ENCODE peak calls at places on chromosomes 3 and 15, in six cellular contexts. Q is fibroblast of pulmonary artery; W is kidney tubule cell; P is GM04503; T is activated naive CD8-positive, alpha-beta T cell treated with anti-CD3 and anti-CD28 coated beads for 36 hours; S is lung. N is an unnamed sample.

GRCh38 chr15:93829115-93829849 is 402.1 kb upstream of the MCTP2 start:
- DNase-seq in Q (peak; percentile 55), W (peak; percentile 55), P (no peak), T (no peak), S (no peak), N (no peak)

GRCh38 chr3:32238027-32238815 is at the start of gene CMTM8:
- DNase-seq in Q (peak; percentile 44), W (peak; percentile 81), P (no peak), T (peak; percentile 71), S (peak; percentile 51), N (peak; percentile 55)

GRCh38 chr3:134536760-134537159 is 50.9 kb downstream of the CEP63 start:
- DNase-seq in Q (no peak), W (no peak), P (no peak), T (no peak), S (no peak), N (no peak)

GRCh38 chr15:91308855-91309254 is 208.8 kb downstream of the SV2B start:
- DNase-seq in Q (no peak), W (no peak), P (no peak), T (peak; percentile 21), S (no peak), N (no peak)

GRCh38 chr15:78072080-78072892 is 5.2 kb downstream of the TBC1D2B start:
- DNase-seq in Q (peak; percentile 93), W (peak; percentile 15), P (peak; percentile 88), T (no peak), S (no peak), N (peak; percentile 71)

GRCh38 chr15:38154255-38154654 is 98.4 kb upstream of the SPRED1 start:
- DNase-seq in Q (no peak), W (no peak), P (no peak), T (no peak), S (no peak), N (no peak)

GRCh38 chr15:65916041-65916663 is 46.9 kb downstream of the RAB11A start:
- DNase-seq in Q (no peak), W (no peak), P (no peak), T (no peak), S (no peak), N (no peak)

GRCh38 chr15:101168898-101169297 is 83.0 kb downstream of the CHSY1 start:
- DNase-seq in Q (no peak), W (no peak), P (no peak), T (no peak), S (no peak), N (no peak)

GRCh38 chr3:15081960-15082664 is 16.8 kb downstream of the RBSN start:
- DNase-seq in Q (peak; percentile 25), W (peak; percentile 10), P (no peak), T (no peak), S (peak; percentile 78), N (no peak)

GRCh38 chr3:123169492-123169929 is 32.2 kb upstream of the SEC22A start:
- DNase-seq in Q (no peak), W (peak; percentile 86), P (no peak), T (no peak), S (no peak), N (no peak)

GRCh38 chr15:81327526-81327925 is 3.6 kb upstream of the STARD5 start:
- DNase-seq in Q (peak; percentile 86), W (peak; percentile 39), P (peak; percentile 89), T (no peak), S (no peak), N (no peak)

GRCh38 chr15:80404057-80404718 is at the start of gene ARNT2:
- DNase-seq in Q (no peak), W (peak; percentile 47), P (no peak), T (no peak), S (no peak), N (no peak)

GRCh38 chr3:10330319-10330718 is 9.4 kb upstream of the SEC13 start:
- DNase-seq in Q (no peak), W (no peak), P (no peak), T (no peak), S (no peak), N (no peak)

GRCh38 chr3:165855581-165855980 is 18.4 kb upstream of the BCHE start:
- DNase-seq in Q (peak; percentile 74), W (peak; percentile 14), P (no peak), T (no peak), S (no peak), N (no peak)

GRCh38 chr15:42270996-42271395 is 2.0 kb upstream of the GANC start:
- DNase-seq in Q (no peak), W (no peak), P (no peak), T (no peak), S (no peak), N (no peak)

GRCh38 chr3:22089284-22089683 is 338.3 kb upstream of the ZNF385D start:
- DNase-seq in Q (peak; percentile 34), W (peak; percentile 87), P (no peak), T (no peak), S (no peak), N (no peak)

GRCh38 chr3:6066397-6066796 is 794.5 kb upstream of the GRM7 start:
- DNase-seq in Q (no peak), W (no peak), P (no peak), T (no peak), S (no peak), N (no peak)

GRCh38 chr3:1262246-1262645 is 169.4 kb downstream of the CNTN6 start:
- DNase-seq in Q (no peak), W (no peak), P (no peak), T (no peak), S (no peak), N (no peak)

GRCh38 chr3:45632956-45633355 is 38.4 kb downstream of the LIMD1 start:
- DNase-seq in Q (no peak), W (no peak), P (no peak), T (no peak), S (no peak), N (no peak)

GRCh38 chr3:183085634-183086390 is 13.5 kb downstream of the MCCC1 start:
- DNase-seq in Q (peak; percentile 27), W (peak; percentile 17), P (no peak), T (no peak), S (peak; percentile 41), N (no peak)

GRCh38 chr3:50299929-50300680 is 900 bp upstream of the HYAL3 start:
- DNase-seq in Q (peak; percentile 49), W (peak; percentile 39), P (peak; percentile 43), T (no peak), S (no peak), N (no peak)

GRCh38 chr3:55488398-55489055 is 1.4 kb upstream of the WNT5A start:
- DNase-seq in Q (peak; percentile 82), W (peak; percentile 70), P (no peak), T (no peak), S (peak; percentile 71), N (peak; percentile 71)

GRCh38 chr3:187319699-187320302 is 28.3 kb upstream of the MASP1 start:
- DNase-seq in Q (peak; percentile 73), W (peak; percentile 85), P (peak; percentile 55), T (peak; percentile 44), S (peak; percentile 45), N (peak; percentile 80)

GRCh38 chr15:43187544-43188155 is 2.4 kb downstream of the CCNDBP1 start:
- DNase-seq in Q (peak; percentile 76), W (peak; percentile 64), P (no peak), T (no peak), S (no peak), N (no peak)

GRCh38 chr15:57079907-57080750 is 161.7 kb downstream of the TCF12 start:
- DNase-seq in Q (no peak), W (no peak), P (no peak), T (no peak), S (no peak), N (no peak)

GRCh38 chr3:42670051-42670576 is 15.2 kb upstream of the KLHL40 start:
- DNase-seq in Q (no peak), W (no peak), P (no peak), T (no peak), S (no peak), N (no peak)

GRCh38 chr3:66817946-66818557 is 180.1 kb upstream of the KBTBD8 start:
- DNase-seq in Q (no peak), W (no peak), P (no peak), T (no peak), S (no peak), N (no peak)

GRCh38 chr15:41557673-41558399 is 1.2 kb upstream of the TYRO3 start:
- DNase-seq in Q (peak; percentile 74), W (peak; percentile 82), P (peak; percentile 12), T (peak; percentile 74), S (peak; percentile 55), N (peak; percentile 67)

GRCh38 chr3:20668411-20668810 is 482.4 kb upstream of the SGO1 start:
- DNase-seq in Q (peak; percentile 16), W (no peak), P (no peak), T (no peak), S (no peak), N (no peak)

N was measured in mucosa of gallbladder.